ENCODE peak calls at places on chromosome 1, in seven cellular contexts. One of them, this sample, is unnamed. For H3K4me1, the result is how much of the 10 kb centered on the place peaks cover.

GRCh38 chr1:117633936-117634335 is 28.1 kb downstream of the TENT5C start:
- DNase-seq in A549: no peak
- DNase-seq in K562: no peak
- DNase-seq in stomach: no peak
- DNase-seq in transverse colon: no peak
- DNase-seq in right lobe of liver: no peak
- DNase-seq in uterus: no peak
- DNase-seq in this sample: no peak

GRCh38 chr1:94009304-94009703 is 100.1 kb upstream of the GCLM start:
- DNase-seq in A549: no peak
- DNase-seq in K562: no peak
- DNase-seq in stomach: no peak
- DNase-seq in transverse colon: no peak
- DNase-seq in right lobe of liver: no peak
- DNase-seq in uterus: no peak
- DNase-seq in this sample: no peak

GRCh38 chr1:1291611-1292441 is 11.6 kb downstream of the SCNN1D start:
- DNase-seq in A549: peak
- DNase-seq in K562: peak
- DNase-seq in stomach: peak
- DNase-seq in transverse colon: peak
- DNase-seq in right lobe of liver: peak
- DNase-seq in uterus: peak
- DNase-seq in this sample: peak

GRCh38 chr1:215321802-215322201 is 239.3 kb downstream of the KCNK2 start:
- DNase-seq in A549: no peak
- DNase-seq in K562: no peak
- DNase-seq in stomach: no peak
- DNase-seq in transverse colon: no peak
- DNase-seq in right lobe of liver: no peak
- DNase-seq in uterus: no peak
- DNase-seq in this sample: no peak

GRCh38 chr1:246364415-246364941 is 142.6 kb downstream of the SMYD3 start:
- DNase-seq in A549: no peak
- DNase-seq in K562: no peak
- DNase-seq in stomach: no peak
- DNase-seq in transverse colon: no peak
- DNase-seq in right lobe of liver: no peak
- DNase-seq in uterus: no peak
- DNase-seq in this sample: no peak

GRCh38 chr1:153578490-153578889 is 12.8 kb upstream of the S100A2 start:
- DNase-seq in A549: no peak
- DNase-seq in K562: no peak
- DNase-seq in stomach: no peak
- DNase-seq in transverse colon: no peak
- DNase-seq in right lobe of liver: no peak
- DNase-seq in uterus: no peak
- DNase-seq in this sample: no peak

GRCh38 chr1:84390231-84390630 is 8.1 kb upstream of the DNASE2B start:
- DNase-seq in A549: no peak
- DNase-seq in K562: no peak
- DNase-seq in stomach: no peak
- DNase-seq in transverse colon: no peak
- DNase-seq in right lobe of liver: no peak
- DNase-seq in uterus: no peak
- DNase-seq in this sample: no peak

GRCh38 chr1:100622037-100622436 is 84.1 kb downstream of the GPR88 start:
- DNase-seq in A549: peak
- DNase-seq in K562: no peak
- DNase-seq in stomach: no peak
- DNase-seq in transverse colon: no peak
- DNase-seq in right lobe of liver: no peak
- DNase-seq in uterus: peak
- DNase-seq in this sample: peak

GRCh38 chr1:161940866-161941591 is 82.6 kb downstream of the OLFML2B start:
- DNase-seq in A549: no peak
- DNase-seq in K562: no peak
- DNase-seq in stomach: no peak
- DNase-seq in transverse colon: no peak
- DNase-seq in right lobe of liver: no peak
- DNase-seq in uterus: no peak
- DNase-seq in this sample: no peak

GRCh38 chr1:247360991-247361721 is 29.5 kb upstream of the ZNF496 start:
- DNase-seq in A549: no peak
- DNase-seq in K562: peak
- DNase-seq in stomach: no peak
- DNase-seq in transverse colon: peak
- DNase-seq in right lobe of liver: no peak
- DNase-seq in uterus: peak
- DNase-seq in this sample: no peak

GRCh38 chr1:245690153-245690552 is 535.4 kb downstream of the KIF26B start:
- DNase-seq in A549: no peak
- DNase-seq in K562: no peak
- DNase-seq in stomach: no peak
- DNase-seq in transverse colon: no peak
- DNase-seq in right lobe of liver: no peak
- DNase-seq in uterus: no peak
- DNase-seq in this sample: no peak

GRCh38 chr1:26035959-26036755 is 9.8 kb downstream of the SLC30A2 start:
- DNase-seq in A549: peak
- DNase-seq in K562: peak
- DNase-seq in stomach: peak
- DNase-seq in transverse colon: peak
- DNase-seq in right lobe of liver: peak
- DNase-seq in uterus: peak
- DNase-seq in this sample: peak

GRCh38 chr1:236502579-236502971 is 21.2 kb upstream of the LGALS8 start:
- DNase-seq in A549: peak
- DNase-seq in K562: no peak
- DNase-seq in stomach: no peak
- DNase-seq in transverse colon: no peak
- DNase-seq in right lobe of liver: no peak
- DNase-seq in uterus: no peak
- DNase-seq in this sample: no peak

GRCh38 chr1:220217383-220217988 is 54.8 kb downstream of the RAB3GAP2 start:
- DNase-seq in A549: peak
- DNase-seq in K562: peak
- DNase-seq in stomach: no peak
- DNase-seq in transverse colon: no peak
- DNase-seq in right lobe of liver: no peak
- DNase-seq in uterus: no peak
- DNase-seq in this sample: no peak

GRCh38 chr1:41319803-41320711 is 41.2 kb upstream of the FOXO6 start:
- DNase-seq in A549: no peak
- DNase-seq in K562: no peak
- DNase-seq in stomach: no peak
- DNase-seq in transverse colon: no peak
- DNase-seq in right lobe of liver: no peak
- DNase-seq in uterus: peak
- DNase-seq in this sample: peak

DNA sequence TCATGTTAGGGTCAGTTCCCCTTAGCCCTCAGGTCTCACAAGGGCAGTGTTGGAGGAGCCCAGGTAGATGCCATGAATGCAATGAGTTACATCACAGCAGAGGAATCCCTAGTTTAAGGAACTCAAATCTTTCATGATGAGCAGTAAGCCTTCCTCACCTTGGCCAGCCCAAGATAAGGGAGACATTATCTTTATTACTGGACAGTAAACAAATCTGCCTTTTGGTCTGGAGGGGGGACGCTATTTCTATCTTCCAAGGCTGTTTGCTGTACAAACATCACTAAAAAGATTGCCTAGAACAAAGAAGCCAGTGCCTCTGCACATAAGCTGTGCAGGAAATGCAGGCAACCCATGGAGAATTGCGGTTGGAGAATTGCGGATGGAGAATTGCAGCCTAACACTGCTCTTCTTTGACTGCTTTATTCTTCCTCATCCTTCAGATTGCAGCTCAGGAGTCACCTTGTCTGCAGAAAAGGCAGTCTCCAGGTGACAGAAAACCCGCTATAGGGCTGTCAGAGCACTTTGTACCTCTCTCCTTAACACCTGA is 2.3 kb upstream of the CHI3L1 start:
- DNase-seq in A549: no peak
- DNase-seq in K562: no peak
- DNase-seq in stomach: no peak
- DNase-seq in transverse colon: no peak
- DNase-seq in right lobe of liver: peak
- DNase-seq in uterus: no peak
- DNase-seq in this sample: no peak
- TF ChIP-seq POLR2A in A549: no peak
- TF ChIP-seq POLR2A in K562: no peak
- TF ChIP-seq POLR2A in stomach: no peak
- TF ChIP-seq POLR2A in transverse colon: no peak
- TF ChIP-seq POLR2A in right lobe of liver: no peak
- TF ChIP-seq POLR2A in uterus: no peak
- TF ChIP-seq POLR2A in this sample: no peak

GRCh38 chr1:177796561-177796960 is 173.3 kb downstream of the SEC16B start:
- DNase-seq in A549: no peak
- DNase-seq in K562: no peak
- DNase-seq in stomach: no peak
- DNase-seq in transverse colon: no peak
- DNase-seq in right lobe of liver: no peak
- DNase-seq in uterus: no peak
- DNase-seq in this sample: no peak

GRCh38 chr1:177802304-177802703 is 167.6 kb downstream of the SEC16B start:
- DNase-seq in A549: no peak
- DNase-seq in K562: no peak
- DNase-seq in stomach: no peak
- DNase-seq in transverse colon: no peak
- DNase-seq in right lobe of liver: no peak
- DNase-seq in uterus: no peak
- DNase-seq in this sample: no peak

GRCh38 chr1:177800386-177801058 is 169.3 kb downstream of the SEC16B start:
- DNase-seq in A549: no peak
- DNase-seq in K562: no peak
- DNase-seq in stomach: no peak
- DNase-seq in transverse colon: no peak
- DNase-seq in right lobe of liver: no peak
- DNase-seq in uterus: no peak
- DNase-seq in this sample: no peak

GRCh38 chr1:177799746-177800145 is 170.1 kb downstream of the SEC16B start:
- DNase-seq in A549: no peak
- DNase-seq in K562: no peak
- DNase-seq in stomach: no peak
- DNase-seq in transverse colon: no peak
- DNase-seq in right lobe of liver: no peak
- DNase-seq in uterus: no peak
- DNase-seq in this sample: no peak

DNA sequence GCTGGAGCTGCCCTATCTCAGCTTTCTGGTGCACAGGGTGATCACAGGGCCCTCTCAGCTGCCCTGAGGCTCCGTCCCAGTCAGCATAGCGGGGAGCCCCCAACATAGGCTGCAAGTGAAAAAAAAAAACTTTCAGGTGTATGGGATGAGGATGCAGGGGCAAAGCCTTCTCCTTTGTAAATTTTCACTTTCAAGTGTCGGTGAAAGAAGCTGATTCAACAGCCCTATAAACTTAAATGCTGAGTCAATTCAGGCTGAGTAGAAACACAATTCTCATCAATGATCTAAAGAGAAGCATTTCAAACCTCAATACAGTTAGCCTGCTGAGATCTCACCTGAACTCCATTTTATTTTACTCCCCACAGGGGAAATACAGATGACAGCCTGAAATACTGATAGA is 171.2 kb downstream of the SEC16B start:
- DNase-seq in A549: no peak
- DNase-seq in K562: no peak
- DNase-seq in stomach: no peak
- DNase-seq in transverse colon: no peak
- DNase-seq in right lobe of liver: no peak
- DNase-seq in uterus: no peak
- DNase-seq in this sample: no peak
- H3K4me1 ChIP-seq in A549: under half
- H3K4me1 ChIP-seq in K562: under half
- H3K4me1 ChIP-seq in stomach: under half
- H3K4me1 ChIP-seq in transverse colon: under half
- H3K4me1 ChIP-seq in right lobe of liver: under half
- H3K4me1 ChIP-seq in uterus: under half
- H3K4me1 ChIP-seq in this sample: under half

DNA sequence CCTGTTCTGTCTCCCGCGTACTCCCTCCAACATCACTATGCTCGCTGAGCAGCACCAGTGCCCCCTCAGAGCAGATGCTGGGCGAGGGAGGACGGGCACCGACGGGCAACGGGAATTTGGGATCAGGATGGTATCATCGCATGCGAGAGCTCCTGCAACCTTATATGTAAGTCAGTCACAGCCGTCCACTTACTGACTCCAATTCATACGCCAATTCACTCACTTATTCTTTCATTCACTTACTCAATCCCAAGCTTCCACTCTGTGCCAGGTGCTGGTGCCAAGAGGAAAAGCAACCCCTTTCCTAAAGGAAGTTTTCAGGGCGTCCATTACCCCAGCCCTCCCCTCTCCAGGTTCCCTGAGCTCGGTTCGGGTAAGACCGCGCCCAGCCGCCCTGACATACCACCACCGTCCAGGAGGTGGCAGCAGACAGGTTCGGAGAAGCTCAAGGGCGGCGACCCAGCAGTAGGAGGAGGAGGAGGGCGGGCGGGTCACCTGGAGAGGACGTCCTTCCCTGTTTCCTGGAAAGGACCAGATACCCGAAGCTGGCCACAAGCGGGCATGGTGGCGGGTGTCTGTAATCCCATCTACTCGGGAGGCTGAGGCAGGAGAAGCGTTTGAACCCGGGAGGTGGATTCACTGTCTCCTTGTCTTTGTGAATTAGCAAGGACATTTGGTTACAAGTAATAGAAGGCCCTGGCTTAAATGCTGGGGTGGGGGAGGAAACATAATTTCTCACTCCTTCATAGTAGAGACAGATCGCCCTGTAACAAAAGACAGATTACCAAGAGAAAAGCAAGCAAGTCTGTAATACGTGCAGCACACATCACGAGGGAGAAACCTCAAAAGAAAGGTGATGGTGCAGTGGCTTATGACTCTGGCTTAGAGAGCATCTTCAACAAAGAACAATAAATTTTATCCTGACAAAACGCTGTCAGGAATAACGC is 7.6 kb upstream of the IL22RA1 start:
- DNase-seq in A549: peak
- DNase-seq in K562: peak
- DNase-seq in stomach: peak
- DNase-seq in transverse colon: peak
- DNase-seq in right lobe of liver: peak
- DNase-seq in uterus: peak
- DNase-seq in this sample: peak
- TF ChIP-seq POLR2A in A549: no peak
- TF ChIP-seq POLR2A in K562: no peak
- TF ChIP-seq POLR2A in stomach: no peak
- TF ChIP-seq POLR2A in transverse colon: peak
- TF ChIP-seq POLR2A in right lobe of liver: peak
- TF ChIP-seq POLR2A in uterus: no peak
- TF ChIP-seq POLR2A in this sample: no peak

DNA sequence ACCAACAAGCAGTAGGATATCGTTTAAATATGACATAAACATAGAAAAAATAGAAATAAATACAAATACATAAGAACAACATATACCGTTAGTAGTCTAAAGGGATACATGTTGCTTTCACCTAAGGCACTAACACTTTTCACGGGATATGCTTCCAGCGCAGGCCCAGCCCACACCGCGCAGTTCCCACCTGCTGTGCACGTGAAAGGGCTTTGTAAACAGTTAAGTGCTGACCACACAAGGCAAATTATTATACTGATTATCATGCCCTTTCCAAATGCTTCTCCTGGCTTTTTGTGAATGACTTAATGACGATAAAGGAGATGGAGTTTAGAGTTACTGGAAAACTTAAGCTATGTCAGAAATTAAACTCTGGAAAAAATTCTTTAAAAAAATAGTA is 11.3 kb upstream of the IL22RA1 start:
- DNase-seq in A549: no peak
- DNase-seq in K562: no peak
- DNase-seq in stomach: no peak
- DNase-seq in transverse colon: no peak
- DNase-seq in right lobe of liver: peak
- DNase-seq in uterus: no peak
- DNase-seq in this sample: no peak
- H3K4me1 ChIP-seq in A549: under half
- H3K4me1 ChIP-seq in K562: under half
- H3K4me1 ChIP-seq in stomach: under half
- H3K4me1 ChIP-seq in transverse colon: under half
- H3K4me1 ChIP-seq in right lobe of liver: under half
- H3K4me1 ChIP-seq in uterus: under half
- H3K4me1 ChIP-seq in this sample: under half

This sample was measured in adrenal gland.